ENCODE peak calls at places on chromosomes 13 and 19, in six cellular contexts. One of them, this sample, is unnamed. For H3K4me1, the result is how much of the 10 kb centered on the place peaks cover.

GRCh38 chr13:22017226-22017625 is 346.4 kb downstream of the FGF9 start:
- DNase-seq in heart right ventricle: no peak
- DNase-seq in aorta: no peak
- DNase-seq in cardiac muscle cell: no peak
- DNase-seq in A673: no peak
- DNase-seq in Peyer's patch: no peak
- DNase-seq in this sample: no peak

GRCh38 chr19:43592800-43593350 is 3.1 kb downstream of the IRGQ start:
- DNase-seq in heart right ventricle: no peak
- DNase-seq in aorta: no peak
- DNase-seq in cardiac muscle cell: no peak
- DNase-seq in A673: no peak
- DNase-seq in Peyer's patch: no peak
- DNase-seq in this sample: no peak

GRCh38 chr13:93981578-93981977 is 497.9 kb downstream of the DCT start:
- DNase-seq in heart right ventricle: no peak
- DNase-seq in aorta: no peak
- DNase-seq in cardiac muscle cell: no peak
- DNase-seq in A673: peak
- DNase-seq in Peyer's patch: no peak
- DNase-seq in this sample: no peak

GRCh38 chr13:59891053-59891452 is 272.7 kb downstream of the DIAPH3 start:
- DNase-seq in heart right ventricle: no peak
- DNase-seq in aorta: no peak
- DNase-seq in cardiac muscle cell: no peak
- DNase-seq in A673: no peak
- DNase-seq in Peyer's patch: no peak
- DNase-seq in this sample: no peak

GRCh38 chr19:34365463-34366401 is 736 bp downstream of the GPI start:
- DNase-seq in heart right ventricle: peak
- DNase-seq in aorta: peak
- DNase-seq in cardiac muscle cell: peak
- DNase-seq in A673: peak
- DNase-seq in Peyer's patch: peak
- DNase-seq in this sample: peak

GRCh38 chr19:38635483-38636399 is 11.7 kb upstream of the ACTN4 start:
- DNase-seq in heart right ventricle: no peak
- DNase-seq in aorta: no peak
- DNase-seq in cardiac muscle cell: no peak
- DNase-seq in A673: no peak
- DNase-seq in Peyer's patch: no peak
- DNase-seq in this sample: no peak

GRCh38 chr19:6150289-6150688 is 14.8 kb downstream of the ACSBG2 start:
- DNase-seq in heart right ventricle: no peak
- DNase-seq in aorta: no peak
- DNase-seq in cardiac muscle cell: no peak
- DNase-seq in A673: no peak
- DNase-seq in Peyer's patch: no peak
- DNase-seq in this sample: no peak

GRCh38 chr13:69970521-69970920 is 137.1 kb upstream of the ATXN8OS start:
- DNase-seq in heart right ventricle: no peak
- DNase-seq in aorta: no peak
- DNase-seq in cardiac muscle cell: peak
- DNase-seq in A673: peak
- DNase-seq in Peyer's patch: no peak
- DNase-seq in this sample: no peak

GRCh38 chr13:112210401-112210800 is 143.5 kb downstream of the SOX1 start:
- DNase-seq in heart right ventricle: no peak
- DNase-seq in aorta: no peak
- DNase-seq in cardiac muscle cell: no peak
- DNase-seq in A673: peak
- DNase-seq in Peyer's patch: no peak
- DNase-seq in this sample: no peak

GRCh38 chr19:5141926-5142724 is 173.2 kb downstream of the KDM4B start:
- DNase-seq in heart right ventricle: no peak
- DNase-seq in aorta: peak
- DNase-seq in cardiac muscle cell: no peak
- DNase-seq in A673: no peak
- DNase-seq in Peyer's patch: no peak
- DNase-seq in this sample: no peak

GRCh38 chr13:73158851-73159250 is 100.0 kb downstream of the KLF5 start:
- DNase-seq in heart right ventricle: no peak
- DNase-seq in aorta: no peak
- DNase-seq in cardiac muscle cell: peak
- DNase-seq in A673: peak
- DNase-seq in Peyer's patch: no peak
- DNase-seq in this sample: no peak

GRCh38 chr19:38735257-38735686 is 9.0 kb downstream of the CAPN12 start:
- DNase-seq in heart right ventricle: peak
- DNase-seq in aorta: peak
- DNase-seq in cardiac muscle cell: no peak
- DNase-seq in A673: no peak
- DNase-seq in Peyer's patch: peak
- DNase-seq in this sample: peak

GRCh38 chr19:46717716-46718143 is 816 bp upstream of the PRKD2 start:
- DNase-seq in heart right ventricle: no peak
- DNase-seq in aorta: peak
- DNase-seq in cardiac muscle cell: no peak
- DNase-seq in A673: no peak
- DNase-seq in Peyer's patch: no peak
- DNase-seq in this sample: peak

GRCh38 chr19:51719251-51719901 is 4.4 kb downstream of the HAS1 start:
- DNase-seq in heart right ventricle: no peak
- DNase-seq in aorta: no peak
- DNase-seq in cardiac muscle cell: no peak
- DNase-seq in A673: no peak
- DNase-seq in Peyer's patch: no peak
- DNase-seq in this sample: no peak

GRCh38 chr13:31945202-31945978 is 86.2 kb upstream of the FRY start:
- DNase-seq in heart right ventricle: peak
- DNase-seq in aorta: peak
- DNase-seq in cardiac muscle cell: peak
- DNase-seq in A673: peak
- DNase-seq in Peyer's patch: peak
- DNase-seq in this sample: peak

GRCh38 chr13:23656637-23657036 is 86.4 kb downstream of the TNFRSF19 start:
- DNase-seq in heart right ventricle: peak
- DNase-seq in aorta: no peak
- DNase-seq in cardiac muscle cell: peak
- DNase-seq in A673: no peak
- DNase-seq in Peyer's patch: no peak
- DNase-seq in this sample: no peak

GRCh38 chr13:99894835-99895427 is 76.6 kb downstream of the ZIC5 start:
- DNase-seq in heart right ventricle: no peak
- DNase-seq in aorta: no peak
- DNase-seq in cardiac muscle cell: no peak
- DNase-seq in A673: no peak
- DNase-seq in Peyer's patch: no peak
- DNase-seq in this sample: peak

GRCh38 chr13:52847682-52848432 is 583 bp downstream of the PCDH8 start:
- DNase-seq in heart right ventricle: no peak
- DNase-seq in aorta: no peak
- DNase-seq in cardiac muscle cell: no peak
- DNase-seq in A673: no peak
- DNase-seq in Peyer's patch: no peak
- DNase-seq in this sample: no peak

GRCh38 chr19:2652504-2653099 is 49.9 kb downstream of the GNG7 start:
- DNase-seq in heart right ventricle: no peak
- DNase-seq in aorta: no peak
- DNase-seq in cardiac muscle cell: no peak
- DNase-seq in A673: no peak
- DNase-seq in Peyer's patch: no peak
- DNase-seq in this sample: no peak

GRCh38 chr13:29883941-29884518 is 33.6 kb upstream of the UBL3 start:
- DNase-seq in heart right ventricle: no peak
- DNase-seq in aorta: no peak
- DNase-seq in cardiac muscle cell: peak
- DNase-seq in A673: no peak
- DNase-seq in Peyer's patch: no peak
- DNase-seq in this sample: no peak

GRCh38 chr13:83780201-83780600 is 102.1 kb downstream of the SLITRK1 start:
- DNase-seq in heart right ventricle: no peak
- DNase-seq in aorta: no peak
- DNase-seq in cardiac muscle cell: peak
- DNase-seq in A673: peak
- DNase-seq in Peyer's patch: no peak
- DNase-seq in this sample: peak

GRCh38 chr13:104086205-104086604 is 1020.0 kb upstream of the SLC10A2 start:
- DNase-seq in heart right ventricle: no peak
- DNase-seq in aorta: no peak
- DNase-seq in cardiac muscle cell: peak
- DNase-seq in A673: no peak
- DNase-seq in Peyer's patch: no peak
- DNase-seq in this sample: no peak

GRCh38 chr13:93066187-93066586 is 160.4 kb upstream of the GPC6 start:
- DNase-seq in heart right ventricle: no peak
- DNase-seq in aorta: no peak
- DNase-seq in cardiac muscle cell: peak
- DNase-seq in A673: no peak
- DNase-seq in Peyer's patch: no peak
- DNase-seq in this sample: no peak

GRCh38 chr13:99577934-99578917 is 77.0 kb downstream of the TM9SF2 start:
- DNase-seq in heart right ventricle: no peak
- DNase-seq in aorta: no peak
- DNase-seq in cardiac muscle cell: peak
- DNase-seq in A673: peak
- DNase-seq in Peyer's patch: no peak
- DNase-seq in this sample: peak

GRCh38 chr13:95552208-95552538 is 347 bp upstream of the CLDN10 start:
- DNase-seq in heart right ventricle: no peak
- DNase-seq in aorta: no peak
- DNase-seq in cardiac muscle cell: no peak
- DNase-seq in A673: no peak
- DNase-seq in Peyer's patch: no peak
- DNase-seq in this sample: no peak

GRCh38 chr13:40168425-40169155 is 497.9 kb downstream of the FOXO1 start:
- DNase-seq in heart right ventricle: no peak
- DNase-seq in aorta: no peak
- DNase-seq in cardiac muscle cell: no peak
- DNase-seq in A673: no peak
- DNase-seq in Peyer's patch: no peak
- DNase-seq in this sample: no peak

GRCh38 chr19:39160889-39161672 is 35.5 kb downstream of the PAK4 start:
- DNase-seq in heart right ventricle: no peak
- DNase-seq in aorta: no peak
- DNase-seq in cardiac muscle cell: peak
- DNase-seq in A673: no peak
- DNase-seq in Peyer's patch: no peak
- DNase-seq in this sample: no peak

GRCh38 chr19:13838943-13839192 is 38.1 kb upstream of the NANOS3 start:
- DNase-seq in heart right ventricle: no peak
- DNase-seq in aorta: no peak
- DNase-seq in cardiac muscle cell: no peak
- DNase-seq in A673: peak
- DNase-seq in Peyer's patch: no peak
- DNase-seq in this sample: no peak

GRCh38 chr13:98544105-98544710 is 32.7 kb downstream of the STK24 start:
- DNase-seq in heart right ventricle: no peak
- DNase-seq in aorta: no peak
- DNase-seq in cardiac muscle cell: no peak
- DNase-seq in A673: no peak
- DNase-seq in Peyer's patch: peak
- DNase-seq in this sample: peak
- H3K4me3 ChIP-seq in heart right ventricle: no peak
- H3K4me3 ChIP-seq in aorta: no peak
- H3K4me3 ChIP-seq in cardiac muscle cell: no peak
- H3K4me3 ChIP-seq in A673: no peak
- H3K4me3 ChIP-seq in Peyer's patch: no peak
- H3K4me3 ChIP-seq in this sample: no peak

GRCh38 chr13:46605089-46605488 is 52.1 kb downstream of the LRCH1 start:
- DNase-seq in heart right ventricle: peak
- DNase-seq in aorta: no peak
- DNase-seq in cardiac muscle cell: no peak
- DNase-seq in A673: no peak
- DNase-seq in Peyer's patch: no peak
- DNase-seq in this sample: peak
- H3K4me1 ChIP-seq in heart right ventricle: half or more
- H3K4me1 ChIP-seq in aorta: under half
- H3K4me1 ChIP-seq in cardiac muscle cell: under half
- H3K4me1 ChIP-seq in A673: half or more
- H3K4me1 ChIP-seq in Peyer's patch: under half
- H3K4me1 ChIP-seq in this sample: half or more

DNA sequence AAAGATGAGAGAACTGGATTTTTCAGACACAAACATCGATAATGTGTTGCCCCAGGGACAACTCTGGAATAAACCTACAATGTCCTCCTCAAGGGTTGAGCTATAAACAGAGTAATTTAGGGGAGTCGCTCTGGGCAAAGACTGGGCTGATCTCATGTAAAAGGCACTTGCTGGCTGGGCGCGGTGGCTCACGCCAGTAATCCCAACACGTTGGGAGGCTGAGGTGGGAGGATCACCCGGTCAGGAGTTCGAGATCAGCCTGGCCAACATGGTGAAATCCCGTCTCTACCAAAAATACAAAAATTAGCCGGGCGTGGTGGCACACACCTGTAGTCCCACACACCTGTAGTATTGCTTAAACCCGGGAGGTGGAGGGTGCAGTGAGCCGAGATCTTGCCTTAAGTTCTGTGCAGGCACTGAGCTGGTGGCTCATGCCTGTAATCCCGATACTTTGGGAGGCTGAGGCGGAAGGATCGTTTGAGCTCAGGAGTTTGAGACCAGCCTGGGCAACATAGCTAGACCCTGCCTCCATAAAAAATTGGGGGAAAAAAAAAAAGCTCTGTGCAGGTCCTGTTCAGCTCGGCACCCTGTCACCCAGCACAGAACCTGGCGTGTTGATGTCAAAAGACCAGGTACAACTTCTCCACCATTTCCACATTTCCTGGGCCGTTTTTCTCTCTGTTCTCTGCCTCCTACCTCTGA is 1.4 kb downstream of the TIMM44 start:
- DNase-seq in heart right ventricle: no peak
- DNase-seq in aorta: no peak
- DNase-seq in cardiac muscle cell: no peak
- DNase-seq in A673: no peak
- DNase-seq in Peyer's patch: no peak
- DNase-seq in this sample: no peak
- H3K4me3 ChIP-seq in heart right ventricle: peak
- H3K4me3 ChIP-seq in aorta: no peak
- H3K4me3 ChIP-seq in cardiac muscle cell: no peak
- H3K4me3 ChIP-seq in A673: peak
- H3K4me3 ChIP-seq in Peyer's patch: no peak
- H3K4me3 ChIP-seq in this sample: peak

GRCh38 chr13:26993780-26994179 is 177.8 kb downstream of the USP12 start:
- DNase-seq in heart right ventricle: no peak
- DNase-seq in aorta: no peak
- DNase-seq in cardiac muscle cell: no peak
- DNase-seq in A673: no peak
- DNase-seq in Peyer's patch: no peak
- DNase-seq in this sample: no peak

GRCh38 chr13:26995159-26995558 is 176.5 kb downstream of the USP12 start:
- DNase-seq in heart right ventricle: no peak
- DNase-seq in aorta: no peak
- DNase-seq in cardiac muscle cell: no peak
- DNase-seq in A673: no peak
- DNase-seq in Peyer's patch: no peak
- DNase-seq in this sample: no peak

GRCh38 chr13:26989261-26990007 is 182.2 kb downstream of the USP12 start:
- DNase-seq in heart right ventricle: no peak
- DNase-seq in aorta: no peak
- DNase-seq in cardiac muscle cell: no peak
- DNase-seq in A673: no peak
- DNase-seq in Peyer's patch: no peak
- DNase-seq in this sample: no peak

GRCh38 chr13:26991508-26992181 is 180.0 kb downstream of the USP12 start:
- DNase-seq in heart right ventricle: no peak
- DNase-seq in aorta: no peak
- DNase-seq in cardiac muscle cell: peak
- DNase-seq in A673: no peak
- DNase-seq in Peyer's patch: no peak
- DNase-seq in this sample: no peak

GRCh38 chr13:26992951-26993490 is 178.6 kb downstream of the USP12 start:
- DNase-seq in heart right ventricle: no peak
- DNase-seq in aorta: no peak
- DNase-seq in cardiac muscle cell: no peak
- DNase-seq in A673: no peak
- DNase-seq in Peyer's patch: no peak
- DNase-seq in this sample: no peak
- H3K4me1 ChIP-seq in heart right ventricle: under half
- H3K4me1 ChIP-seq in aorta: under half
- H3K4me1 ChIP-seq in cardiac muscle cell: under half
- H3K4me1 ChIP-seq in A673: under half
- H3K4me1 ChIP-seq in Peyer's patch: under half
- H3K4me1 ChIP-seq in this sample: under half

This sample was measured in small intestine.